ENCODE peak calls at places on chromosome 1, in five cellular contexts. One of them, this sample, is unnamed.

GRCh38 chr1:38246955-38247952 is 200.7 kb upstream of the POU3F1 start:
- DNase-seq in mesenchymal stem cell: peak; percentile 23
- DNase-seq in H9: no peak
- DNase-seq in IMR-90: peak; percentile 5
- DNase-seq in mesendoderm: no peak
- DNase-seq in this sample: peak; percentile 42

GRCh38 chr1:7424352-7424890 is 346.7 kb upstream of the VAMP3 start:
- DNase-seq in mesenchymal stem cell: no peak
- DNase-seq in H9: no peak
- DNase-seq in IMR-90: peak; percentile 63
- DNase-seq in mesendoderm: no peak
- DNase-seq in this sample: no peak

GRCh38 chr1:94648225-94649007 is 106.9 kb upstream of the F3 start:
- DNase-seq in mesenchymal stem cell: peak; percentile 94
- DNase-seq in H9: no peak
- DNase-seq in IMR-90: peak; percentile 100
- DNase-seq in mesendoderm: no peak
- DNase-seq in this sample: no peak

GRCh38 chr1:224726783-224727182 is 110.7 kb downstream of the CNIH3 start:
- DNase-seq in mesenchymal stem cell: peak; percentile 92
- DNase-seq in H9: no peak
- DNase-seq in IMR-90: peak; percentile 91
- DNase-seq in mesendoderm: peak; percentile 38
- DNase-seq in this sample: no peak

GRCh38 chr1:64941466-64942117 is 24.8 kb downstream of the JAK1 start:
- DNase-seq in mesenchymal stem cell: no peak
- DNase-seq in H9: no peak
- DNase-seq in IMR-90: no peak
- DNase-seq in mesendoderm: no peak
- DNase-seq in this sample: no peak

GRCh38 chr1:68814067-68814466 is 317.2 kb upstream of the DEPDC1 start:
- DNase-seq in mesenchymal stem cell: no peak
- DNase-seq in H9: no peak
- DNase-seq in IMR-90: no peak
- DNase-seq in mesendoderm: no peak
- DNase-seq in this sample: no peak

GRCh38 chr1:190608282-190608681 is 130.6 kb upstream of the BRINP3 start:
- DNase-seq in mesenchymal stem cell: no peak
- DNase-seq in H9: no peak
- DNase-seq in IMR-90: no peak
- DNase-seq in mesendoderm: no peak
- DNase-seq in this sample: no peak

GRCh38 chr1:47935163-47935562 is 62.0 kb downstream of the TRABD2B start:
- DNase-seq in mesenchymal stem cell: no peak
- DNase-seq in H9: no peak
- DNase-seq in IMR-90: no peak
- DNase-seq in mesendoderm: no peak
- DNase-seq in this sample: no peak

GRCh38 chr1:225476100-225476511 is 48.3 kb upstream of the LBR start:
- DNase-seq in mesenchymal stem cell: no peak
- DNase-seq in H9: peak; percentile 18
- DNase-seq in IMR-90: no peak
- DNase-seq in mesendoderm: no peak
- DNase-seq in this sample: no peak

GRCh38 chr1:11273595-11274234 is 717 bp downstream of the UBIAD1 start:
- DNase-seq in mesenchymal stem cell: no peak
- DNase-seq in H9: peak; percentile 29
- DNase-seq in IMR-90: no peak
- DNase-seq in mesendoderm: peak; percentile 37
- DNase-seq in this sample: no peak

GRCh38 chr1:109307363-109308021 is 681 bp upstream of the MYBPHL start:
- DNase-seq in mesenchymal stem cell: peak; percentile 33
- DNase-seq in H9: no peak
- DNase-seq in IMR-90: no peak
- DNase-seq in mesendoderm: peak; percentile 43
- DNase-seq in this sample: peak; percentile 23

GRCh38 chr1:107806902-107807301 is 158.1 kb downstream of the VAV3 start:
- DNase-seq in mesenchymal stem cell: no peak
- DNase-seq in H9: no peak
- DNase-seq in IMR-90: no peak
- DNase-seq in mesendoderm: no peak
- DNase-seq in this sample: no peak

GRCh38 chr1:184027751-184028682 is 9.5 kb downstream of the COLGALT2 start:
- DNase-seq in mesenchymal stem cell: no peak
- DNase-seq in H9: no peak
- DNase-seq in IMR-90: no peak
- DNase-seq in mesendoderm: no peak
- DNase-seq in this sample: no peak

GRCh38 chr1:227793079-227793947 is 22.2 kb upstream of the PRSS38 start:
- DNase-seq in mesenchymal stem cell: no peak
- DNase-seq in H9: no peak
- DNase-seq in IMR-90: no peak
- DNase-seq in mesendoderm: no peak
- DNase-seq in this sample: no peak

GRCh38 chr1:39960461-39960958 is 5.6 kb downstream of the MFSD2A start:
- DNase-seq in mesenchymal stem cell: no peak
- DNase-seq in H9: no peak
- DNase-seq in IMR-90: no peak
- DNase-seq in mesendoderm: no peak
- DNase-seq in this sample: no peak

GRCh38 chr1:40944326-40944725 is 35.2 kb upstream of the CTPS1 start:
- DNase-seq in mesenchymal stem cell: peak; percentile 89
- DNase-seq in H9: no peak
- DNase-seq in IMR-90: peak; percentile 92
- DNase-seq in mesendoderm: no peak
- DNase-seq in this sample: no peak

GRCh38 chr1:232531291-232531690 is 98.6 kb downstream of the SIPA1L2 start:
- DNase-seq in mesenchymal stem cell: no peak
- DNase-seq in H9: no peak
- DNase-seq in IMR-90: no peak
- DNase-seq in mesendoderm: no peak
- DNase-seq in this sample: no peak

GRCh38 chr1:2124446-2125198 is 70.0 kb downstream of the FAAP20 start:
- DNase-seq in mesenchymal stem cell: no peak
- DNase-seq in H9: no peak
- DNase-seq in IMR-90: no peak
- DNase-seq in mesendoderm: no peak
- DNase-seq in this sample: no peak

GRCh38 chr1:17929224-17929623 is 174.1 kb downstream of the ACTL8 start:
- DNase-seq in mesenchymal stem cell: no peak
- DNase-seq in H9: no peak
- DNase-seq in IMR-90: no peak
- DNase-seq in mesendoderm: no peak
- DNase-seq in this sample: no peak

GRCh38 chr1:201360486-201360885 is 17.0 kb downstream of the TNNT2 start:
- DNase-seq in mesenchymal stem cell: no peak
- DNase-seq in H9: no peak
- DNase-seq in IMR-90: no peak
- DNase-seq in mesendoderm: no peak
- DNase-seq in this sample: no peak

GRCh38 chr1:234507089-234507488 is 28.1 kb upstream of the TARBP1 start:
- DNase-seq in mesenchymal stem cell: no peak
- DNase-seq in H9: no peak
- DNase-seq in IMR-90: no peak
- DNase-seq in mesendoderm: peak; percentile 57
- DNase-seq in this sample: no peak

GRCh38 chr1:116365857-116366256 is 7.2 kb upstream of the ATP1A1 start:
- DNase-seq in mesenchymal stem cell: no peak
- DNase-seq in H9: no peak
- DNase-seq in IMR-90: no peak
- DNase-seq in mesendoderm: no peak
- DNase-seq in this sample: no peak

GRCh38 chr1:180863158-180863775 is 49.4 kb upstream of the KIAA1614 start:
- DNase-seq in mesenchymal stem cell: peak; percentile 67
- DNase-seq in H9: no peak
- DNase-seq in IMR-90: peak; percentile 68
- DNase-seq in mesendoderm: peak; percentile 37
- DNase-seq in this sample: peak; percentile 56

GRCh38 chr1:46477153-46477929 is 12.3 kb upstream of the DMBX1 start:
- DNase-seq in mesenchymal stem cell: peak; percentile 71
- DNase-seq in H9: peak; percentile 82
- DNase-seq in IMR-90: peak; percentile 55
- DNase-seq in mesendoderm: peak; percentile 57
- DNase-seq in this sample: no peak

GRCh38 chr1:23019851-23020625 is 770 bp downstream of the KDM1A start:
- DNase-seq in mesenchymal stem cell: peak; percentile 64
- DNase-seq in H9: peak; percentile 34
- DNase-seq in IMR-90: peak; percentile 40
- DNase-seq in mesendoderm: peak; percentile 69
- DNase-seq in this sample: peak; percentile 39

GRCh38 chr1:235946570-235946981 is 79.9 kb upstream of the LYST start:
- DNase-seq in mesenchymal stem cell: peak; percentile 96
- DNase-seq in H9: no peak
- DNase-seq in IMR-90: peak; percentile 90
- DNase-seq in mesendoderm: no peak
- DNase-seq in this sample: no peak

GRCh38 chr1:201511396-201511795 is 4.5 kb upstream of the CSRP1 start:
- DNase-seq in mesenchymal stem cell: no peak
- DNase-seq in H9: no peak
- DNase-seq in IMR-90: no peak
- DNase-seq in mesendoderm: no peak
- DNase-seq in this sample: no peak

GRCh38 chr1:7046891-7047290 is 261.6 kb downstream of the CAMTA1 start:
- DNase-seq in mesenchymal stem cell: no peak
- DNase-seq in H9: peak; percentile 1
- DNase-seq in IMR-90: peak; percentile 6
- DNase-seq in mesendoderm: no peak
- DNase-seq in this sample: no peak

GRCh38 chr1:51859333-51859732 is 19.2 kb downstream of the NRDC start:
- DNase-seq in mesenchymal stem cell: no peak
- DNase-seq in H9: no peak
- DNase-seq in IMR-90: no peak
- DNase-seq in mesendoderm: no peak
- DNase-seq in this sample: no peak

GRCh38 chr1:167601442-167602380 is 28.3 kb upstream of the RCSD1 start:
- DNase-seq in mesenchymal stem cell: peak; percentile 15
- DNase-seq in H9: no peak
- DNase-seq in IMR-90: no peak
- DNase-seq in mesendoderm: no peak
- DNase-seq in this sample: no peak

GRCh38 chr1:159591981-159592380 is 4.4 kb downstream of the APCS start:
- DNase-seq in mesenchymal stem cell: no peak
- DNase-seq in H9: no peak
- DNase-seq in IMR-90: peak; percentile 3
- DNase-seq in mesendoderm: no peak
- DNase-seq in this sample: no peak

GRCh38 chr1:230515451-230516145 is 89.5 kb upstream of the PGBD5 start:
- DNase-seq in mesenchymal stem cell: no peak
- DNase-seq in H9: peak; percentile 43
- DNase-seq in IMR-90: no peak
- DNase-seq in mesendoderm: no peak
- DNase-seq in this sample: no peak

GRCh38 chr1:221766210-221766609 is 24.3 kb upstream of the DUSP10 start:
- DNase-seq in mesenchymal stem cell: peak; percentile 17
- DNase-seq in H9: no peak
- DNase-seq in IMR-90: peak; percentile 83
- DNase-seq in mesendoderm: no peak
- DNase-seq in this sample: no peak

GRCh38 chr1:184802739-184803492 is 48.3 kb upstream of the EDEM3 start:
- DNase-seq in mesenchymal stem cell: peak; percentile 39
- DNase-seq in H9: no peak
- DNase-seq in IMR-90: peak; percentile 61
- DNase-seq in mesendoderm: no peak
- DNase-seq in this sample: no peak

GRCh38 chr1:218475275-218475674 is 130.1 kb downstream of the TGFB2 start:
- DNase-seq in mesenchymal stem cell: no peak
- DNase-seq in H9: no peak
- DNase-seq in IMR-90: peak; percentile 26
- DNase-seq in mesendoderm: no peak
- DNase-seq in this sample: no peak
- H4K8ac ChIP-seq in mesenchymal stem cell: no peak overlapping the region
- H4K8ac ChIP-seq in H9: no peak overlapping the region
- H4K8ac ChIP-seq in IMR-90: peak overlapping the region; percentile 20
- H4K8ac ChIP-seq in mesendoderm: no peak overlapping the region
- H4K8ac ChIP-seq in this sample: no peak overlapping the region

DNA sequence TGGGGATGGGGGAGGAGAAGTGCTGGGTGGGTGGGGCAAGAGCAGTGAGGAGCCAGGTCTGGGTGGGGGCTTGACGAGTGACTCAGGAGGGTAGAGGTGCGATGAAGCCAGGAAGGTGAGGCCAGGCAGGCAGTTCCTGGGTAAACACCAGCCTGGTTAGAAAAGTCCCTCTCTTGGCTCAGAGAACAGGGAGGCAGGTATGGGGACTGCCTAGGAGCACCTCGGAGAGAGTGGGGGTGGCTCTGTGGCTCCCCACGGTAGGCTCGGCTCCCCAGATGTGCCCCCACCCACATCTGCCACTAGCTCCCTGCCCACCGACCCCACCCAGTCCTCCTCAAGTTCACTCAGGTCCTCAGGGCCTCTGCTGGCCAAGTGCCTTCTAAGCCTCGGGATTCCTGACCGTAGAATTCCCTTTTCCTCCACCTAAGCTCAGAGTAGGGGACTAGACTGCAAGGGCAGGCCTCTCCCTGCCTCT is 1.2 kb downstream of the HSPG2 start:
- DNase-seq in mesenchymal stem cell: peak; percentile 35
- DNase-seq in H9: no peak
- DNase-seq in IMR-90: no peak
- DNase-seq in mesendoderm: peak; percentile 60
- DNase-seq in this sample: no peak
- H2AK5ac ChIP-seq in mesenchymal stem cell: peak overlapping the region; percentile 84
- H2AK5ac ChIP-seq in H9: no peak overlapping the region
- H2AK5ac ChIP-seq in IMR-90: peak overlapping the region; percentile 92
- H2AK5ac ChIP-seq in mesendoderm: no peak overlapping the region
- H2AK5ac ChIP-seq in this sample: peak overlapping the region; percentile 23

GRCh38 chr1:182143825-182144661 is 82.5 kb upstream of the ZNF648 start:
- DNase-seq in mesenchymal stem cell: peak; percentile 27
- DNase-seq in H9: no peak
- DNase-seq in IMR-90: peak; percentile 45
- DNase-seq in mesendoderm: peak; percentile 26
- DNase-seq in this sample: peak; percentile 38
- H2BK15ac ChIP-seq in mesenchymal stem cell: no peak overlapping the region
- H2BK15ac ChIP-seq in H9: no peak overlapping the region
- H2BK15ac ChIP-seq in IMR-90: no peak overlapping the region
- H2BK15ac ChIP-seq in mesendoderm: no peak overlapping the region
- H2BK15ac ChIP-seq in this sample: peak overlapping the region; percentile 42

GRCh38 chr1:29557066-29557465 is 320.7 kb downstream of the PTPRU start:
- DNase-seq in mesenchymal stem cell: no peak
- DNase-seq in H9: no peak
- DNase-seq in IMR-90: no peak
- DNase-seq in mesendoderm: no peak
- DNase-seq in this sample: no peak
- H4K8ac ChIP-seq in mesenchymal stem cell: no peak overlapping the region
- H4K8ac ChIP-seq in H9: no peak overlapping the region
- H4K8ac ChIP-seq in IMR-90: no peak overlapping the region
- H4K8ac ChIP-seq in mesendoderm: no peak overlapping the region
- H4K8ac ChIP-seq in this sample: no peak overlapping the region

This sample was measured in neuronal stem cell.